ENCODE peak calls at places on chromosomes 4 and X, in six cellular contexts. A, Q, X, J, V and K are unnamed samples.

GRCh38 chr4:40749717-40750460 is at the start of gene NSUN7:
- DNase-seq in A (peak; percentile 87), Q (no peak), X (peak; percentile 57), J (no peak), V (peak; percentile 25), K (no peak)

GRCh38 chr4:74874785-74875367 is 58.0 kb upstream of the PARM1 start:
- DNase-seq in A (no peak), Q (peak; percentile 4), X (no peak), J (no peak), V (no peak), K (peak; percentile 22)

GRCh38 chr4:102299708-102300107 is 45.6 kb downstream of the SLC39A8 start:
- DNase-seq in A (no peak), Q (peak; percentile 4), X (no peak), J (no peak), V (no peak), K (no peak)

GRCh38 chrX:105313596-105313995 is 93.1 kb upstream of the TEX13A start:
- DNase-seq in A (no peak), Q (no peak), X (no peak), J (no peak), V (no peak), K (no peak)

GRCh38 chr4:7381221-7381889 is 53.4 kb downstream of the PSAPL1 start:
- DNase-seq in A (peak; percentile 65), Q (no peak), X (no peak), J (no peak), V (no peak), K (peak; percentile 63)

GRCh38 chr4:112170451-112170993 is 25.3 kb downstream of the FAM241A start:
- DNase-seq in A (no peak), Q (peak; percentile 55), X (no peak), J (no peak), V (no peak), K (no peak)

GRCh38 chr4:48831532-48832015 is 686 bp downstream of the OCIAD1 start:
- DNase-seq in A (no peak), Q (no peak), X (no peak), J (no peak), V (no peak), K (no peak)

GRCh38 chrX:22087158-22087557 is 55.0 kb downstream of the PHEX start:
- DNase-seq in A (no peak), Q (no peak), X (no peak), J (no peak), V (no peak), K (no peak)

GRCh38 chr4:61194601-61195000 is 5.5 kb upstream of the ADGRL3 start:
- DNase-seq in A (no peak), Q (no peak), X (no peak), J (no peak), V (no peak), K (no peak)

GRCh38 chr4:87092389-87093141 is 127.9 kb downstream of the KLHL8 start:
- DNase-seq in A (peak; percentile 86), Q (no peak), X (peak; percentile 83), J (no peak), V (no peak), K (peak; percentile 80)

GRCh38 chr4:181959121-181959520 is 284.1 kb upstream of the TENM3 start:
- DNase-seq in A (no peak), Q (no peak), X (no peak), J (no peak), V (no peak), K (no peak)

GRCh38 chr4:42067264-42067663 is 76.9 kb downstream of the SLC30A9 start:
- DNase-seq in A (no peak), Q (no peak), X (no peak), J (no peak), V (no peak), K (no peak)

GRCh38 chr4:141350122-141350904 is 129.6 kb downstream of the ZNF330 start:
- DNase-seq in A (no peak), Q (peak; percentile 48), X (no peak), J (no peak), V (no peak), K (peak; percentile 66)

GRCh38 chrX:103503163-103503852 is 16.0 kb downstream of the RAB40A start:
- DNase-seq in A (no peak), Q (no peak), X (no peak), J (no peak), V (no peak), K (no peak)

GRCh38 chrX:32524385-32524784 is 687.0 kb downstream of the DMD start:
- DNase-seq in A (no peak), Q (no peak), X (no peak), J (no peak), V (no peak), K (no peak)

GRCh38 chrX:132676561-132677186 is 187.8 kb upstream of the MBNL3 start:
- DNase-seq in A (no peak), Q (no peak), X (no peak), J (no peak), V (no peak), K (no peak)

GRCh38 chr4:159222158-159222557 is 119.3 kb downstream of the RAPGEF2 start:
- DNase-seq in A (no peak), Q (no peak), X (no peak), J (no peak), V (no peak), K (no peak)

GRCh38 chrX:110188701-110189558 is 129.0 kb downstream of the AMMECR1 start:
- DNase-seq in A (no peak), Q (no peak), X (no peak), J (no peak), V (no peak), K (no peak)

GRCh38 chrX:153598541-153599191 is at the start of gene CCNQ:
- DNase-seq in A (no peak), Q (no peak), X (peak; percentile 67), J (no peak), V (no peak), K (no peak)

GRCh38 chr4:52192697-52193096 is 141.6 kb downstream of the SPATA18 start:
- DNase-seq in A (no peak), Q (no peak), X (no peak), J (no peak), V (no peak), K (no peak)

GRCh38 chr4:66956426-66956825 is 588.9 kb downstream of the CENPC start:
- DNase-seq in A (no peak), Q (no peak), X (no peak), J (no peak), V (no peak), K (no peak)

GRCh38 chr4:127506283-127506682 is 126.5 kb upstream of the INTU start:
- DNase-seq in A (no peak), Q (no peak), X (no peak), J (no peak), V (no peak), K (no peak)

GRCh38 chr4:140150886-140151699 is 2.9 kb downstream of the MAML3 start:
- DNase-seq in A (peak; percentile 97), Q (no peak), X (peak; percentile 92), J (peak; percentile 64), V (peak; percentile 30), K (peak; percentile 91)

GRCh38 chr4:71184195-71184781 is 154.5 kb upstream of the SLC4A4 start:
- DNase-seq in A (no peak), Q (no peak), X (no peak), J (no peak), V (peak; percentile 14), K (no peak)

GRCh38 chr4:34412233-34412632 is 1832.1 kb downstream of the ARAP2 start:
- DNase-seq in A (no peak), Q (no peak), X (no peak), J (no peak), V (no peak), K (no peak)

GRCh38 chr4:93416337-93417102 is 412.0 kb upstream of the ATOH1 start:
- DNase-seq in A (no peak), Q (no peak), X (no peak), J (no peak), V (no peak), K (no peak)

GRCh38 chrX:38181357-38181756 is 39.3 kb downstream of the SRPX start:
- DNase-seq in A (no peak), Q (no peak), X (no peak), J (no peak), V (no peak), K (no peak)

GRCh38 chrX:12007881-12008280 is 130.4 kb upstream of the FRMPD4 start:
- DNase-seq in A (no peak), Q (peak; percentile 17), X (no peak), J (no peak), V (no peak), K (no peak)

GRCh38 chr4:89110541-89110985 is 770 bp upstream of the TIGD2 start:
- DNase-seq in A (no peak), Q (no peak), X (no peak), J (no peak), V (no peak), K (no peak)

GRCh38 chr4:13535708-13536361 is 8.5 kb downstream of the NKX3-2 start:
- DNase-seq in A (no peak), Q (no peak), X (no peak), J (no peak), V (no peak), K (no peak)